ENCODE peak calls at places on chromosome 4, in five cellular contexts. One of them, this sample, is unnamed.

GRCh38 chr4:8010618-8011017 is 71.0 kb upstream of the AFAP1 start:
- DNase-seq in GM23248: no peak
- DNase-seq in fibroblast of lung: peak
- DNase-seq in mesendoderm: no peak
- DNase-seq in mammary epithelial cell: no peak
- DNase-seq in this sample: no peak

GRCh38 chr4:152348670-152349069 is 187.2 kb downstream of the FBXW7 start:
- DNase-seq in GM23248: peak
- DNase-seq in mammary epithelial cell: peak
- DNase-seq in fibroblast of lung: no peak
- DNase-seq in mesendoderm: peak
- DNase-seq in this sample: no peak

GRCh38 chr4:53646792-53647191 is 55.5 kb upstream of the LNX1 start:
- DNase-seq in mammary epithelial cell: no peak
- DNase-seq in fibroblast of lung: no peak
- DNase-seq in GM23248: no peak
- DNase-seq in mesendoderm: no peak
- DNase-seq in this sample: no peak

GRCh38 chr4:101597204-101597603 is 193.3 kb upstream of the BANK1 start:
- DNase-seq in fibroblast of lung: no peak
- DNase-seq in mammary epithelial cell: no peak
- DNase-seq in mesendoderm: peak
- DNase-seq in GM23248: no peak
- DNase-seq in this sample: no peak

GRCh38 chr4:152033621-152034020 is 272.8 kb upstream of the GATB start:
- DNase-seq in mammary epithelial cell: no peak
- DNase-seq in fibroblast of lung: no peak
- DNase-seq in mesendoderm: no peak
- DNase-seq in GM23248: peak
- DNase-seq in this sample: no peak

GRCh38 chr4:83114576-83114975 is at the start of gene PLAC8:
- DNase-seq in mammary epithelial cell: peak
- DNase-seq in mesendoderm: peak
- DNase-seq in fibroblast of lung: no peak
- DNase-seq in GM23248: no peak
- DNase-seq in this sample: no peak

GRCh38 chr4:169225058-169225751 is 45.6 kb downstream of the SH3RF1 start:
- DNase-seq in mesendoderm: peak
- DNase-seq in GM23248: peak
- DNase-seq in fibroblast of lung: peak
- DNase-seq in mammary epithelial cell: peak
- DNase-seq in this sample: peak

GRCh38 chr4:114264877-114265291 is 285.4 kb upstream of the ARSJ start:
- DNase-seq in fibroblast of lung: peak
- DNase-seq in mammary epithelial cell: peak
- DNase-seq in GM23248: peak
- DNase-seq in mesendoderm: no peak
- DNase-seq in this sample: no peak

GRCh38 chr4:138311771-138312535 is 69.8 kb upstream of the SLC7A11 start:
- DNase-seq in mesendoderm: peak
- DNase-seq in fibroblast of lung: no peak
- DNase-seq in GM23248: peak
- DNase-seq in mammary epithelial cell: no peak
- DNase-seq in this sample: no peak

GRCh38 chr4:54723220-54723619 is 65.5 kb downstream of the KIT start:
- DNase-seq in GM23248: no peak
- DNase-seq in mammary epithelial cell: no peak
- DNase-seq in mesendoderm: no peak
- DNase-seq in fibroblast of lung: no peak
- DNase-seq in this sample: no peak

GRCh38 chr4:122700178-122700725 is 32.3 kb upstream of the BBS12 start:
- DNase-seq in mesendoderm: peak
- DNase-seq in GM23248: peak
- DNase-seq in mammary epithelial cell: peak
- DNase-seq in fibroblast of lung: peak
- DNase-seq in this sample: no peak

DNA sequence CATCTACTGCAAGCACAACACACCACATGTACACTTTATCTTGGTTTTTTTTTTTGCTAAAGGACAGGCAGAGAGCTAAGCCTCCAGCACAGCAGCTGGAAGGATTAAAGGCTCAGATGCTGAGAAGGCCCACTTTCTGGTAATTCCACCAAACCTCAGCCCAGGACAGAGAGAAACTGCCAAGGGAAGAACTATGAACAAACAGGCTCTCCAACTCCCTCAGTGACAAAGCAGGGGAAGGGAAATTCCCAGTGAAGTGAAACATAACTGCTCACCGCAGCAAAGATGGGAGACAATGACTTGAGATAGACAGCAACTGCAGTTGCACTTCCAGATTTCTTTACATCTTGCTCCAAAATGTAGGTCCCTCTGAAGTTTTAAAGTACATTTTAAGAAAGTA is 4.8 kb downstream of the PROM1 start:
- DNase-seq in mesendoderm: no peak
- DNase-seq in GM23248: no peak
- DNase-seq in mammary epithelial cell: peak
- DNase-seq in fibroblast of lung: no peak
- DNase-seq in this sample: no peak
- H3K4me2 ChIP-seq in mesendoderm: no peak
- H3K4me2 ChIP-seq in GM23248: no peak
- H3K4me2 ChIP-seq in mammary epithelial cell: no peak
- H3K4me2 ChIP-seq in fibroblast of lung: no peak
- H3K4me2 ChIP-seq in this sample: no peak

GRCh38 chr4:6224725-6225124 is 24.4 kb upstream of the JAKMIP1 start:
- DNase-seq in mesendoderm: no peak
- DNase-seq in fibroblast of lung: no peak
- DNase-seq in mammary epithelial cell: no peak
- DNase-seq in GM23248: no peak
- DNase-seq in this sample: no peak

GRCh38 chr4:6221851-6222760 is 21.8 kb upstream of the JAKMIP1 start:
- DNase-seq in mesendoderm: peak
- DNase-seq in GM23248: peak
- DNase-seq in mammary epithelial cell: peak
- DNase-seq in fibroblast of lung: no peak
- DNase-seq in this sample: no peak

GRCh38 chr4:6217716-6218381 is 17.5 kb upstream of the JAKMIP1 start:
- DNase-seq in GM23248: no peak
- DNase-seq in mammary epithelial cell: no peak
- DNase-seq in mesendoderm: no peak
- DNase-seq in fibroblast of lung: no peak
- DNase-seq in this sample: no peak

GRCh38 chr4:6222761-6223292 is 22.5 kb upstream of the JAKMIP1 start:
- DNase-seq in fibroblast of lung: no peak
- DNase-seq in GM23248: no peak
- DNase-seq in mammary epithelial cell: peak
- DNase-seq in mesendoderm: peak
- DNase-seq in this sample: no peak

DNA sequence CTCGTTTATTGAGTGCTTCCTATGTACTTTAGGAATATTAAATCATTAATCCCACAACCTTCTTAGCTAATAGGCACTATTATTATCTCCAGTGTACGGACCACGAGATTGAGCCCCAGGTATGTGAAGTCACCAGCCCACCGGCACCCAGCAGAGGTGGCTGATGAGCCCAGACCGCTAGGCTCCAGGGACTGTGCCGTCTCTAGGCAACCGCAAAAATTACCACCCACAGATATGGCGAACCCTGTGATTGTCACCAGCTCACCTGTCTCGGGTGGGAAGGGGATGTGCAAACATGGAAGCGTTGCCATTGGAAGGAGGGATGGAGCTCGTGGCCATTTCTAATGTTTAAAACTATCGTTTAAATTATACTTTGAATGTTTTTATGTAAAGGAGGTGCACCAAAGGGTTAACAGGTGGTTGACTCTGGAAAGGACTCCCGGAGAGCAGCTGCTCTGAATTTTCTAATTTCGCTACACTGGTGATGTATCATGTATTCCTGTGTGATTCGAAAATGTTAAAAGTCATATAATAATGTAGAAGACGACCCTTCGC is 21.0 kb upstream of the JAKMIP1 start:
- DNase-seq in mesendoderm: peak
- DNase-seq in mammary epithelial cell: no peak
- DNase-seq in fibroblast of lung: no peak
- DNase-seq in GM23248: no peak
- DNase-seq in this sample: no peak
- H3K4me3 ChIP-seq in mesendoderm: no peak
- H3K4me3 ChIP-seq in mammary epithelial cell: no peak
- H3K4me3 ChIP-seq in fibroblast of lung: no peak
- H3K4me3 ChIP-seq in GM23248: no peak
- H3K4me3 ChIP-seq in this sample: no peak

GRCh38 chr4:81509822-81510221 is 38.1 kb upstream of the RASGEF1B start:
- DNase-seq in fibroblast of lung: no peak
- DNase-seq in mammary epithelial cell: no peak
- DNase-seq in mesendoderm: no peak
- DNase-seq in GM23248: no peak
- DNase-seq in this sample: no peak
- H3K4me2 ChIP-seq in fibroblast of lung: no peak
- H3K4me2 ChIP-seq in mammary epithelial cell: no peak
- H3K4me2 ChIP-seq in mesendoderm: no peak
- H3K4me2 ChIP-seq in GM23248: no peak
- H3K4me2 ChIP-seq in this sample: no peak

GRCh38 chr4:37453361-37454262 is 209.1 kb downstream of the NWD2 start:
- DNase-seq in fibroblast of lung: peak
- DNase-seq in GM23248: peak
- DNase-seq in mammary epithelial cell: peak
- DNase-seq in mesendoderm: peak
- DNase-seq in this sample: peak

GRCh38 chr4:37455301-37456062 is 210.9 kb downstream of the NWD2 start:
- DNase-seq in fibroblast of lung: no peak
- DNase-seq in GM23248: no peak
- DNase-seq in mesendoderm: no peak
- DNase-seq in mammary epithelial cell: no peak
- DNase-seq in this sample: no peak

GRCh38 chr4:37453004-37453360 is 208.4 kb downstream of the NWD2 start:
- DNase-seq in GM23248: peak
- DNase-seq in mammary epithelial cell: peak
- DNase-seq in fibroblast of lung: peak
- DNase-seq in mesendoderm: peak
- DNase-seq in this sample: peak

GRCh38 chr4:37451646-37452045 is 207.1 kb downstream of the NWD2 start:
- DNase-seq in mesendoderm: no peak
- DNase-seq in fibroblast of lung: no peak
- DNase-seq in GM23248: no peak
- DNase-seq in mammary epithelial cell: no peak
- DNase-seq in this sample: no peak

GRCh38 chr4:37454263-37454800 is 209.8 kb downstream of the NWD2 start:
- DNase-seq in mesendoderm: no peak
- DNase-seq in GM23248: no peak
- DNase-seq in fibroblast of lung: no peak
- DNase-seq in mammary epithelial cell: no peak
- DNase-seq in this sample: no peak
- H3K4me3 ChIP-seq in mesendoderm: peak
- H3K4me3 ChIP-seq in GM23248: peak
- H3K4me3 ChIP-seq in fibroblast of lung: no peak
- H3K4me3 ChIP-seq in mammary epithelial cell: no peak
- H3K4me3 ChIP-seq in this sample: peak

DNA sequence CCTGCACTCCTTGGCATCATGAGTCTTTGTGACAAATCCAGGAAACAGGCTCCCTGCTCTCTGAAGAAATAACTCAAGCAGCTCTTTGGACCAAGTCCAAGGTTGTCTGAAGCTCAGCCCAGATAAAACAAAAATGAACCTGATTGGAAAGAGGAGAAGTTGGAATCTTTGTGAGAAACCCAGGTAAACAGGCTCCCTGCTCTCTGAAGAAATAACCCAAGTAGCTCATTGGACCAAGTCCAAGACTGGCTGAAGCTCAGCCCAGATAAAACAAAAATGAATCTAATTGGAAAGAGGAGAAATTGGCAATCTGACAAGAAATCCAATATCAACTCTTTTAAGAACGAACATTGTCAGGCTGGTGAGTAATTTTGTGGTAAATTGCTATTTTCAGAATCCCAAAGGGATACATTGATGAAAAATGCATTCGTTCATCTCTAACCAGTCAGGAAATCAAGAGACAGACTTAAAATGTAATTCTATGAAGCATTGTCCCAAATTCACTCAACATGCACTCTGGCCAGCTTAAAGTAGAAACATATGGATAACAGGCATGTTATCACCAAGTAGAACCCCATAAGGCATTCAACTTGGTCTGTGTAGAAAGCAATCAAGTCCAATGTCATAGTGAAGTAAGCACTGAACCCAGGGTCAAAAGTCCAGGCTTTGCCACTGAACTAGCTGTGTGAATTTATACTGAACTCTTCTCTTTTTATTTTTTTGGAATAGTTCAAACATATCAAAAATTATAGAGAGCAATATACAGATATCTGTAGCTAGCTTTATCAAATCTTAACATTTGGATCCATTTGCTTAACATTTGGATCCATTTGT is 16.8 kb upstream of the NFXL1 start:
- DNase-seq in mesendoderm: no peak
- DNase-seq in GM23248: peak
- DNase-seq in fibroblast of lung: peak
- DNase-seq in mammary epithelial cell: peak
- DNase-seq in this sample: no peak
- H3K4me2 ChIP-seq in mesendoderm: no peak
- H3K4me2 ChIP-seq in GM23248: no peak
- H3K4me2 ChIP-seq in fibroblast of lung: no peak
- H3K4me2 ChIP-seq in mammary epithelial cell: no peak
- H3K4me2 ChIP-seq in this sample: no peak